ENCODE peak calls at places on chromosomes 1 and 21, in nine cellular contexts. One of them, this sample, is unnamed.

GRCh38 chr1:10211805-10212405 is 1.5 kb downstream of the KIF1B start:
- DNase-seq in IMR-90: no peak
- DNase-seq in aorta: no peak
- DNase-seq in ovary: no peak
- DNase-seq in neuronal stem cell: no peak
- DNase-seq in pancreas: no peak
- DNase-seq in left ventricle myocardium inferior: no peak
- DNase-seq in endodermal cell: no peak
- DNase-seq in PC-3: peak; percentile 47
- DNase-seq in this sample: peak; percentile 77

GRCh38 chr1:3245344-3245743 is 176.3 kb downstream of the PRDM16 start:
- DNase-seq in pancreas: no peak
- DNase-seq in endodermal cell: no peak
- DNase-seq in PC-3: no peak
- DNase-seq in IMR-90: no peak
- DNase-seq in left ventricle myocardium inferior: no peak
- DNase-seq in aorta: no peak
- DNase-seq in neuronal stem cell: no peak
- DNase-seq in ovary: no peak
- DNase-seq in this sample: no peak

GRCh38 chr1:174157157-174157806 is 2.0 kb upstream of the RABGAP1L start:
- DNase-seq in ovary: no peak
- DNase-seq in aorta: no peak
- DNase-seq in IMR-90: no peak
- DNase-seq in endodermal cell: no peak
- DNase-seq in PC-3: peak; percentile 59
- DNase-seq in pancreas: no peak
- DNase-seq in neuronal stem cell: no peak
- DNase-seq in left ventricle myocardium inferior: no peak
- DNase-seq in this sample: no peak

GRCh38 chr1:30726254-30726653 is 2.9 kb upstream of the MATN1 start:
- DNase-seq in endodermal cell: no peak
- DNase-seq in IMR-90: no peak
- DNase-seq in aorta: no peak
- DNase-seq in PC-3: no peak
- DNase-seq in ovary: no peak
- DNase-seq in left ventricle myocardium inferior: no peak
- DNase-seq in pancreas: no peak
- DNase-seq in neuronal stem cell: no peak
- DNase-seq in this sample: no peak

GRCh38 chr1:54582566-54583306 is 34.7 kb downstream of the ACOT11 start:
- DNase-seq in aorta: no peak
- DNase-seq in PC-3: no peak
- DNase-seq in endodermal cell: peak; percentile 80
- DNase-seq in IMR-90: no peak
- DNase-seq in ovary: peak; percentile 37
- DNase-seq in pancreas: peak; percentile 26
- DNase-seq in neuronal stem cell: peak; percentile 36
- DNase-seq in left ventricle myocardium inferior: no peak
- DNase-seq in this sample: no peak

GRCh38 chr1:246753670-246754535 is 29.7 kb downstream of the SCCPDH start:
- DNase-seq in endodermal cell: peak; percentile 95
- DNase-seq in neuronal stem cell: peak; percentile 62
- DNase-seq in pancreas: peak; percentile 51
- DNase-seq in aorta: no peak
- DNase-seq in ovary: peak; percentile 52
- DNase-seq in left ventricle myocardium inferior: peak; percentile 44
- DNase-seq in IMR-90: peak; percentile 68
- DNase-seq in PC-3: peak; percentile 81
- DNase-seq in this sample: peak; percentile 55

GRCh38 chr21:45145146-45145545 is 70.8 kb downstream of the ADARB1 start:
- DNase-seq in aorta: no peak
- DNase-seq in pancreas: no peak
- DNase-seq in neuronal stem cell: no peak
- DNase-seq in endodermal cell: peak; percentile 27
- DNase-seq in left ventricle myocardium inferior: no peak
- DNase-seq in IMR-90: no peak
- DNase-seq in PC-3: no peak
- DNase-seq in ovary: no peak
- DNase-seq in this sample: no peak

GRCh38 chr1:61253059-61253735 is 170.8 kb downstream of the NFIA start:
- DNase-seq in endodermal cell: no peak
- DNase-seq in left ventricle myocardium inferior: peak; percentile 73
- DNase-seq in pancreas: peak; percentile 59
- DNase-seq in IMR-90: peak; percentile 17
- DNase-seq in neuronal stem cell: no peak
- DNase-seq in ovary: peak; percentile 87
- DNase-seq in aorta: peak; percentile 81
- DNase-seq in PC-3: peak; percentile 26
- DNase-seq in this sample: peak; percentile 47

GRCh38 chr1:16614361-16615252 is 1.2 kb upstream of the NBPF1 start:
- DNase-seq in IMR-90: no peak
- DNase-seq in ovary: no peak
- DNase-seq in pancreas: peak; percentile 41
- DNase-seq in left ventricle myocardium inferior: no peak
- DNase-seq in neuronal stem cell: no peak
- DNase-seq in PC-3: no peak
- DNase-seq in endodermal cell: peak; percentile 64
- DNase-seq in aorta: peak; percentile 39
- DNase-seq in this sample: no peak

GRCh38 chr1:19405761-19406481 is 79.4 kb downstream of the CAPZB start:
- DNase-seq in endodermal cell: no peak
- DNase-seq in left ventricle myocardium inferior: no peak
- DNase-seq in pancreas: no peak
- DNase-seq in neuronal stem cell: peak; percentile 91
- DNase-seq in ovary: no peak
- DNase-seq in IMR-90: peak; percentile 27
- DNase-seq in PC-3: no peak
- DNase-seq in aorta: no peak
- DNase-seq in this sample: no peak

GRCh38 chr1:42777860-42778259 is 6.9 kb upstream of the TMEM269 start:
- DNase-seq in endodermal cell: peak; percentile 83
- DNase-seq in IMR-90: peak; percentile 46
- DNase-seq in PC-3: peak; percentile 48
- DNase-seq in neuronal stem cell: peak; percentile 26
- DNase-seq in ovary: no peak
- DNase-seq in left ventricle myocardium inferior: no peak
- DNase-seq in aorta: no peak
- DNase-seq in pancreas: no peak
- DNase-seq in this sample: no peak

GRCh38 chr1:19353596-19353995 is 41.5 kb downstream of the SLC66A1 start:
- DNase-seq in ovary: no peak
- DNase-seq in aorta: no peak
- DNase-seq in pancreas: no peak
- DNase-seq in neuronal stem cell: no peak
- DNase-seq in PC-3: no peak
- DNase-seq in left ventricle myocardium inferior: no peak
- DNase-seq in IMR-90: no peak
- DNase-seq in endodermal cell: peak; percentile 91
- DNase-seq in this sample: no peak

GRCh38 chr1:205301842-205302588 is 19.5 kb downstream of the NUAK2 start:
- DNase-seq in ovary: no peak
- DNase-seq in neuronal stem cell: no peak
- DNase-seq in pancreas: no peak
- DNase-seq in IMR-90: peak; percentile 74
- DNase-seq in aorta: no peak
- DNase-seq in endodermal cell: no peak
- DNase-seq in PC-3: no peak
- DNase-seq in left ventricle myocardium inferior: no peak
- DNase-seq in this sample: no peak

GRCh38 chr1:205301220-205301821 is 20.2 kb downstream of the NUAK2 start:
- DNase-seq in IMR-90: peak; percentile 97
- DNase-seq in aorta: no peak
- DNase-seq in PC-3: peak; percentile 56
- DNase-seq in pancreas: peak; percentile 95
- DNase-seq in endodermal cell: peak; percentile 99
- DNase-seq in ovary: peak; percentile 56
- DNase-seq in left ventricle myocardium inferior: no peak
- DNase-seq in neuronal stem cell: peak; percentile 99
- DNase-seq in this sample: no peak

GRCh38 chr1:205303247-205303888 is 18.2 kb downstream of the NUAK2 start:
- DNase-seq in PC-3: no peak
- DNase-seq in pancreas: no peak
- DNase-seq in ovary: no peak
- DNase-seq in neuronal stem cell: no peak
- DNase-seq in IMR-90: no peak
- DNase-seq in endodermal cell: no peak
- DNase-seq in left ventricle myocardium inferior: no peak
- DNase-seq in aorta: peak; percentile 34
- DNase-seq in this sample: no peak

GRCh38 chr1:205298191-205298994 is 23.2 kb downstream of the NUAK2 start:
- DNase-seq in PC-3: peak; percentile 97
- DNase-seq in neuronal stem cell: no peak
- DNase-seq in endodermal cell: peak; percentile 94
- DNase-seq in ovary: no peak
- DNase-seq in aorta: no peak
- DNase-seq in left ventricle myocardium inferior: no peak
- DNase-seq in pancreas: peak; percentile 50
- DNase-seq in IMR-90: peak; percentile 99
- DNase-seq in this sample: no peak

DNA sequence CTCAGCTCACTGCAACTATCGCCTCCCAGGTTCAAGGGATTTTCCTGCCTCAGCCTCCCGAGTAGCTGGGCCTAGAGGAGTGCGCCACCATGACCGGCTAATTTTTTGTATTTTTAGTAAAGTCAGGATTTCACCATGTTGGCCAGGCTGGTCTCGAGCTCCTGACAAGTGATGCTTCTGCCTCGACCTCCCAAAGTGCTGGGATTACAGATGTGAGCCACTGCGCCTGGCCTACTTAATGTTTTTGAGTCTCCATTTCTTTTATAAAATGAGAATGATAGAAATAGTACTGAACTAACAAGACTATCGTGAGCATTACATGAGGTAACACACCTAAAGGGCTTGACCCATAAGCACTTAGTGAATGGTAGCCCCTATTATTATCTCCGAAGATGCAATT is 21.4 kb downstream of the NUAK2 start:
- DNase-seq in IMR-90: no peak
- DNase-seq in ovary: no peak
- DNase-seq in pancreas: no peak
- DNase-seq in PC-3: no peak
- DNase-seq in neuronal stem cell: no peak
- DNase-seq in left ventricle myocardium inferior: no peak
- DNase-seq in endodermal cell: no peak
- DNase-seq in aorta: no peak
- DNase-seq in this sample: no peak
- H3K27ac ChIP-seq in IMR-90: peak overlapping the region; percentile 99
- H3K27ac ChIP-seq in ovary: no peak overlapping the region
- H3K27ac ChIP-seq in pancreas: no peak overlapping the region
- H3K27ac ChIP-seq in PC-3: no peak overlapping the region
- H3K27ac ChIP-seq in neuronal stem cell: peak overlapping the region; percentile 99
- H3K27ac ChIP-seq in left ventricle myocardium inferior: no peak overlapping the region
- H3K27ac ChIP-seq in endodermal cell: peak overlapping the region; percentile 100
- H3K27ac ChIP-seq in aorta: no peak overlapping the region
- H3K27ac ChIP-seq in this sample: no peak overlapping the region

DNA sequence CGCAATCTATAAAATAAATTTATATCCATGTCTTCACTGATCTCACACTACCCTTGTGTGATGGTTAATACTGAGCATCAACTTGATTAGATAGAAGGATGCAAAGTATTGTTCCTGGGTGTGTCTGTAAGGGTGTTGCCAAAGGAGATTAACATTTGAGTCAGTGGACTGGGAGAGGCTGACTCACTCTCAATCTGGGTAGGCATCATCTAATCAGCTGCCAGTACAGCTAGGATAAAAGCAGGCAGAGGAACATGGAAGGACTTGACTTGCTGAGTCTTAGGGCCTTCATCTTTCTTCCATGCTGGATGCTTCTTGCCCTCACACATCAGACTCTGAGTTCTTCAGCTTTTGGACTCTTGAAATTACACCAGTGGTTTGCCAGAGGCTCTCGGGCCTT is 615.4 kb downstream of the AGBL4 start:
- DNase-seq in aorta: no peak
- DNase-seq in endodermal cell: no peak
- DNase-seq in pancreas: no peak
- DNase-seq in left ventricle myocardium inferior: no peak
- DNase-seq in ovary: no peak
- DNase-seq in PC-3: peak; percentile 57
- DNase-seq in IMR-90: no peak
- DNase-seq in neuronal stem cell: no peak
- DNase-seq in this sample: no peak
- H3K9me3 ChIP-seq in aorta: peaks cover 1% of the 10 kb centered on the region
- H3K9me3 ChIP-seq in endodermal cell: peaks cover 78% of the 10 kb centered on the region
- H3K9me3 ChIP-seq in pancreas: no peaks in the 10 kb centered on the region
- H3K9me3 ChIP-seq in left ventricle myocardium inferior: no peaks in the 10 kb centered on the region
- H3K9me3 ChIP-seq in ovary: no peaks in the 10 kb centered on the region
- H3K9me3 ChIP-seq in PC-3: no peaks in the 10 kb centered on the region
- H3K9me3 ChIP-seq in IMR-90: peaks cover 3% of the 10 kb centered on the region
- H3K9me3 ChIP-seq in neuronal stem cell: no peaks in the 10 kb centered on the region
- H3K9me3 ChIP-seq in this sample: no peaks in the 10 kb centered on the region

DNA sequence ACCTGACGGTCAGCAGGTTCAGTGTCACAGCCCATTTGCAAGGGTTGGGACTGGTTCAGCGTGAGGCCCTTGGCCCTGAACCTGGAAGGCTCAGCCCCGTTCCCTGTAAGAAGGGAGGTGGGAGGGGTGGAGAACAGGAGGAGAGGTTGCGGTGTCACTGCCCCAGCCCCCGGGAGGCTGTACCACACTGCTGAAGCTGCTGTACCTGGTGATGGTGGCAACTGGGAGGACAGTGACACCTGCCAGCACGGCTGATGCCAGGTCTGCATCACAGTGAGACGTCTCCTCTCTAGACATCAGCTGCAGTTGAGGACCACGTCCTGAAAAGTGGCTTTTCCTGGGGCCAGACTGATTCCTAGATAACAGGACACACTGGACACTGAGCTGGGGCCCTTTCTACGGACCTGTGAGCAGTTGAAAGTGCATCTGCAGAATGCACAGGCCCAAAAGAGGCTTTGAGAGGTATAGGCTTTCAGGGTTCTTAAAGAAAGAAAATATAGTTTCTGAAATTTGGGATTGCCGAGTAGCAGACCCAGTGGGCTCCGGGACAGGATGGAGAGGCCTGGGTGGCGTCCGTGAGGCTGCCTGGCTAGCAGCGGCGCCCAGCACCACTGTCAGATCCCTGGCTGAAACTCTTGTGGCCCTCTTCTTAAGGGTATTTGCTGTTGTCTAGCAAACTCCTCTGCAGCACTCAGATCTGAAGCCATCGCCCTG is 47.7 kb downstream of the COQ8A start:
- DNase-seq in left ventricle myocardium inferior: no peak
- DNase-seq in PC-3: no peak
- DNase-seq in endodermal cell: no peak
- DNase-seq in ovary: no peak
- DNase-seq in aorta: no peak
- DNase-seq in IMR-90: no peak
- DNase-seq in pancreas: no peak
- DNase-seq in neuronal stem cell: no peak
- DNase-seq in this sample: peak; percentile 58
- H3K36me3 ChIP-seq in left ventricle myocardium inferior: peaks cover 52% of the 10 kb centered on the region
- H3K36me3 ChIP-seq in PC-3: peaks cover 16% of the 10 kb centered on the region
- H3K36me3 ChIP-seq in endodermal cell: no peaks in the 10 kb centered on the region
- H3K36me3 ChIP-seq in ovary: no peaks in the 10 kb centered on the region
- H3K36me3 ChIP-seq in aorta: peaks cover 2% of the 10 kb centered on the region
- H3K36me3 ChIP-seq in IMR-90: peaks cover 12% of the 10 kb centered on the region
- H3K36me3 ChIP-seq in pancreas: no peaks in the 10 kb centered on the region
- H3K36me3 ChIP-seq in neuronal stem cell: peaks cover 33% of the 10 kb centered on the region
- H3K36me3 ChIP-seq in this sample: peaks cover 49% of the 10 kb centered on the region

DNA sequence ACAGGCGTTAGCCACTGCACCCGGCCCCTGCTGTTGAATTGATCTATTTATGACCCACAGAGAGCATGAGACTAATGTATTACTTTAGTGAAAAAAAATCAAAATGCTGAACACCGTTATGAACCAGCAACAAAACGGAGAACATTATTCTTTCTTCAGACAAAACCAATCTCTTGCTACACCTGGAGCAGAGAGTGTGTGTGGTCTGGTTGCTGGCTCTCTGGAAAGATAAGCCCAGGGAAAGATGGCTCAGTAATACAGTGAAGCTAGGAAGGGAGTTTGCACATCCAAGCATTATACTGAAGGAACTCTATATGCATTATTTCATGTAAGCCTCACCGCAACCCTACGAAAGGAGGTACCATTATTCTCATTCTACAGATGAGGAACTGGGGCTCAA is 117.0 kb downstream of the GLUL start:
- DNase-seq in left ventricle myocardium inferior: no peak
- DNase-seq in ovary: no peak
- DNase-seq in endodermal cell: no peak
- DNase-seq in pancreas: no peak
- DNase-seq in neuronal stem cell: no peak
- DNase-seq in aorta: no peak
- DNase-seq in PC-3: no peak
- DNase-seq in IMR-90: no peak
- DNase-seq in this sample: no peak
- H3K27ac ChIP-seq in left ventricle myocardium inferior: no peak overlapping the region
- H3K27ac ChIP-seq in ovary: no peak overlapping the region
- H3K27ac ChIP-seq in endodermal cell: no peak overlapping the region
- H3K27ac ChIP-seq in pancreas: no peak overlapping the region
- H3K27ac ChIP-seq in neuronal stem cell: no peak overlapping the region
- H3K27ac ChIP-seq in aorta: no peak overlapping the region
- H3K27ac ChIP-seq in PC-3: no peak overlapping the region
- H3K27ac ChIP-seq in IMR-90: no peak overlapping the region
- H3K27ac ChIP-seq in this sample: no peak overlapping the region

This sample was measured in psoas muscle.